ENCODE peak calls at places on chromosomes 7 and 10, in ten cellular contexts. One of them, this sample, is unnamed.

GRCh38 chr7:37657798-37658197 is 25.8 kb upstream of the GPR141 start:
- DNase-seq in H54: no peak
- DNase-seq in uterus: no peak
- DNase-seq in A549: no peak
- DNase-seq in ovary: no peak
- DNase-seq in esophagus muscularis mucosa: no peak
- DNase-seq in lower leg skin: no peak
- DNase-seq in endothelial cell of umbilical vein: no peak
- DNase-seq in heart left ventricle: no peak
- DNase-seq in right lobe of liver: no peak
- DNase-seq in this sample: no peak

GRCh38 chr10:32909461-32909860 is 48.6 kb downstream of the ITGB1 start:
- DNase-seq in uterus: no peak
- DNase-seq in right lobe of liver: no peak
- DNase-seq in A549: no peak
- DNase-seq in endothelial cell of umbilical vein: no peak
- DNase-seq in H54: no peak
- DNase-seq in heart left ventricle: no peak
- DNase-seq in ovary: no peak
- DNase-seq in esophagus muscularis mucosa: no peak
- DNase-seq in lower leg skin: no peak
- DNase-seq in this sample: no peak

GRCh38 chr7:137001041-137001440 is 132.6 kb downstream of the CHRM2 start:
- DNase-seq in endothelial cell of umbilical vein: peak; percentile 72
- DNase-seq in A549: no peak
- DNase-seq in lower leg skin: no peak
- DNase-seq in ovary: no peak
- DNase-seq in H54: no peak
- DNase-seq in heart left ventricle: no peak
- DNase-seq in uterus: no peak
- DNase-seq in right lobe of liver: no peak
- DNase-seq in esophagus muscularis mucosa: no peak
- DNase-seq in this sample: no peak

GRCh38 chr10:107163904-107164861 is at the start of gene SORCS1:
- DNase-seq in ovary: no peak
- DNase-seq in heart left ventricle: no peak
- DNase-seq in lower leg skin: no peak
- DNase-seq in right lobe of liver: peak; percentile 58
- DNase-seq in esophagus muscularis mucosa: no peak
- DNase-seq in H54: no peak
- DNase-seq in A549: no peak
- DNase-seq in uterus: no peak
- DNase-seq in endothelial cell of umbilical vein: no peak
- DNase-seq in this sample: peak; percentile 16

GRCh38 chr10:33822774-33823173 is 488.3 kb upstream of the NRP1 start:
- DNase-seq in H54: no peak
- DNase-seq in lower leg skin: no peak
- DNase-seq in heart left ventricle: no peak
- DNase-seq in uterus: no peak
- DNase-seq in ovary: no peak
- DNase-seq in A549: no peak
- DNase-seq in right lobe of liver: no peak
- DNase-seq in endothelial cell of umbilical vein: no peak
- DNase-seq in esophagus muscularis mucosa: no peak
- DNase-seq in this sample: no peak

GRCh38 chr7:2154121-2154520 is 78.6 kb downstream of the MAD1L1 start:
- DNase-seq in lower leg skin: no peak
- DNase-seq in esophagus muscularis mucosa: no peak
- DNase-seq in A549: no peak
- DNase-seq in H54: no peak
- DNase-seq in heart left ventricle: no peak
- DNase-seq in right lobe of liver: no peak
- DNase-seq in endothelial cell of umbilical vein: no peak
- DNase-seq in uterus: no peak
- DNase-seq in ovary: no peak
- DNase-seq in this sample: no peak

GRCh38 chr7:11213246-11213645 is 239.6 kb downstream of the PHF14 start:
- DNase-seq in A549: no peak
- DNase-seq in esophagus muscularis mucosa: no peak
- DNase-seq in heart left ventricle: no peak
- DNase-seq in right lobe of liver: no peak
- DNase-seq in endothelial cell of umbilical vein: no peak
- DNase-seq in uterus: no peak
- DNase-seq in lower leg skin: no peak
- DNase-seq in H54: no peak
- DNase-seq in ovary: no peak
- DNase-seq in this sample: no peak

GRCh38 chr7:16066805-16067459 is 354.4 kb downstream of the CRPPA start:
- DNase-seq in uterus: no peak
- DNase-seq in esophagus muscularis mucosa: no peak
- DNase-seq in A549: no peak
- DNase-seq in H54: no peak
- DNase-seq in right lobe of liver: no peak
- DNase-seq in heart left ventricle: no peak
- DNase-seq in lower leg skin: no peak
- DNase-seq in ovary: no peak
- DNase-seq in endothelial cell of umbilical vein: peak; percentile 50
- DNase-seq in this sample: no peak

GRCh38 chr7:149239345-149240143 is at the start of gene ZNF212:
- DNase-seq in H54: peak; percentile 96
- DNase-seq in uterus: peak; percentile 82
- DNase-seq in esophagus muscularis mucosa: peak; percentile 95
- DNase-seq in heart left ventricle: peak; percentile 89
- DNase-seq in endothelial cell of umbilical vein: peak; percentile 91
- DNase-seq in A549: peak; percentile 99
- DNase-seq in right lobe of liver: peak; percentile 94
- DNase-seq in ovary: peak; percentile 91
- DNase-seq in lower leg skin: peak; percentile 87
- DNase-seq in this sample: peak; percentile 92

GRCh38 chr7:95199779-95200558 is 124.4 kb downstream of the PON1 start:
- DNase-seq in lower leg skin: no peak
- DNase-seq in uterus: peak; percentile 19
- DNase-seq in right lobe of liver: no peak
- DNase-seq in ovary: peak; percentile 45
- DNase-seq in heart left ventricle: peak; percentile 22
- DNase-seq in esophagus muscularis mucosa: no peak
- DNase-seq in endothelial cell of umbilical vein: peak; percentile 41
- DNase-seq in H54: peak; percentile 11
- DNase-seq in A549: peak; percentile 40
- DNase-seq in this sample: peak; percentile 17

GRCh38 chr10:63430091-63430998 is 35.4 kb downstream of the JMJD1C start:
- DNase-seq in lower leg skin: no peak
- DNase-seq in uterus: no peak
- DNase-seq in endothelial cell of umbilical vein: peak; percentile 83
- DNase-seq in H54: peak; percentile 36
- DNase-seq in right lobe of liver: no peak
- DNase-seq in heart left ventricle: no peak
- DNase-seq in esophagus muscularis mucosa: no peak
- DNase-seq in ovary: no peak
- DNase-seq in A549: no peak
- DNase-seq in this sample: no peak

GRCh38 chr7:3861941-3862340 is 560.9 kb downstream of the SDK1 start:
- DNase-seq in right lobe of liver: no peak
- DNase-seq in uterus: peak; percentile 70
- DNase-seq in lower leg skin: peak; percentile 63
- DNase-seq in endothelial cell of umbilical vein: peak; percentile 9
- DNase-seq in A549: no peak
- DNase-seq in ovary: no peak
- DNase-seq in esophagus muscularis mucosa: no peak
- DNase-seq in H54: peak; percentile 19
- DNase-seq in heart left ventricle: peak; percentile 34
- DNase-seq in this sample: no peak

GRCh38 chr7:90836937-90837336 is 240.8 kb downstream of the CDK14 start:
- DNase-seq in heart left ventricle: no peak
- DNase-seq in uterus: no peak
- DNase-seq in H54: no peak
- DNase-seq in lower leg skin: no peak
- DNase-seq in right lobe of liver: no peak
- DNase-seq in ovary: no peak
- DNase-seq in endothelial cell of umbilical vein: no peak
- DNase-seq in A549: no peak
- DNase-seq in esophagus muscularis mucosa: no peak
- DNase-seq in this sample: no peak

GRCh38 chr7:130879191-130879590 is 145.2 kb upstream of the KLF14 start:
- DNase-seq in endothelial cell of umbilical vein: no peak
- DNase-seq in right lobe of liver: no peak
- DNase-seq in uterus: no peak
- DNase-seq in esophagus muscularis mucosa: no peak
- DNase-seq in heart left ventricle: no peak
- DNase-seq in H54: no peak
- DNase-seq in ovary: no peak
- DNase-seq in A549: no peak
- DNase-seq in lower leg skin: no peak
- DNase-seq in this sample: no peak

GRCh38 chr10:116720241-116721047 is 21.9 kb downstream of the HSPA12A start:
- DNase-seq in endothelial cell of umbilical vein: no peak
- DNase-seq in A549: no peak
- DNase-seq in esophagus muscularis mucosa: no peak
- DNase-seq in lower leg skin: no peak
- DNase-seq in right lobe of liver: no peak
- DNase-seq in H54: no peak
- DNase-seq in uterus: no peak
- DNase-seq in ovary: no peak
- DNase-seq in heart left ventricle: no peak
- DNase-seq in this sample: peak; percentile 27

GRCh38 chr10:109976657-109977056 is 31.1 kb upstream of the ADD3 start:
- DNase-seq in A549: no peak
- DNase-seq in esophagus muscularis mucosa: no peak
- DNase-seq in lower leg skin: no peak
- DNase-seq in right lobe of liver: no peak
- DNase-seq in ovary: no peak
- DNase-seq in endothelial cell of umbilical vein: no peak
- DNase-seq in H54: no peak
- DNase-seq in uterus: no peak
- DNase-seq in heart left ventricle: no peak
- DNase-seq in this sample: no peak

DNA sequence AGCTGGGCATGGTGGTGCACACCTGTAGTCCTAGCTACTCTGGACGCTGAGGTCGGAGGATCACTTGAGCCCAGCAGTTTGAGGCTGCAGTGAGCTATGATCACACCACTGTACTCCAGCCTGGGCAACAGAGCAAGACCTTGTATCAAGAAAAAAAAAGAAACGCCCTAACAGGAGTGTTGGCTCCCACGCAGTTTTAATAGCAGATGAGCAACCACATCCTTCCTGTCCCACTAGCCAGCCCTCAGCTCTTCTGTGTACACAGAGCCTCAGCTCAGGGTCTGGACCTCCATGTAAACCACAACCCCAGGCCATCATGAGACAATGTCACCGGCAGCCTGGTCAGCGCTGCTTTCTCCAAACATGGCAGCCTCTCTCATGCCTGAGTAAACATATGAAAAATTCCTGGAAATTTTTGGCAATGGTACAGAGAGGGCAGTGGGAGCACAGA is 108.2 kb downstream of the PIP4K2A start:
- DNase-seq in lower leg skin: peak; percentile 55
- DNase-seq in right lobe of liver: no peak
- DNase-seq in endothelial cell of umbilical vein: peak; percentile 14
- DNase-seq in ovary: no peak
- DNase-seq in heart left ventricle: peak; percentile 25
- DNase-seq in A549: no peak
- DNase-seq in esophagus muscularis mucosa: no peak
- DNase-seq in uterus: no peak
- DNase-seq in H54: no peak
- DNase-seq in this sample: peak; percentile 56
- TF ChIP-seq POLR2A in lower leg skin: no peak
- TF ChIP-seq POLR2A in right lobe of liver: no peak
- TF ChIP-seq POLR2A in endothelial cell of umbilical vein: no peak
- TF ChIP-seq POLR2A in ovary: no peak
- TF ChIP-seq POLR2A in heart left ventricle: no peak
- TF ChIP-seq POLR2A in A549: no peak
- TF ChIP-seq POLR2A in esophagus muscularis mucosa: no peak
- TF ChIP-seq POLR2A in uterus: no peak
- TF ChIP-seq POLR2A in H54: no peak
- TF ChIP-seq POLR2A in this sample: peak; percentile 12

GRCh38 chr7:92833766-92834605 is 2.4 kb downstream of the CDK6 start:
- DNase-seq in endothelial cell of umbilical vein: peak; percentile 85
- DNase-seq in lower leg skin: peak; percentile 78
- DNase-seq in esophagus muscularis mucosa: peak; percentile 93
- DNase-seq in H54: peak; percentile 40
- DNase-seq in ovary: peak; percentile 85
- DNase-seq in A549: peak; percentile 58
- DNase-seq in right lobe of liver: peak; percentile 90
- DNase-seq in uterus: peak; percentile 67
- DNase-seq in heart left ventricle: peak; percentile 89
- DNase-seq in this sample: peak; percentile 88
- TF ChIP-seq POLR2A in endothelial cell of umbilical vein: peak; percentile 67
- TF ChIP-seq POLR2A in lower leg skin: no peak
- TF ChIP-seq POLR2A in esophagus muscularis mucosa: no peak
- TF ChIP-seq POLR2A in H54: peak; percentile 66
- TF ChIP-seq POLR2A in ovary: no peak
- TF ChIP-seq POLR2A in A549: peak; percentile 41
- TF ChIP-seq POLR2A in right lobe of liver: peak; percentile 70
- TF ChIP-seq POLR2A in uterus: no peak
- TF ChIP-seq POLR2A in heart left ventricle: no peak
- TF ChIP-seq POLR2A in this sample: peak; percentile 55

DNA sequence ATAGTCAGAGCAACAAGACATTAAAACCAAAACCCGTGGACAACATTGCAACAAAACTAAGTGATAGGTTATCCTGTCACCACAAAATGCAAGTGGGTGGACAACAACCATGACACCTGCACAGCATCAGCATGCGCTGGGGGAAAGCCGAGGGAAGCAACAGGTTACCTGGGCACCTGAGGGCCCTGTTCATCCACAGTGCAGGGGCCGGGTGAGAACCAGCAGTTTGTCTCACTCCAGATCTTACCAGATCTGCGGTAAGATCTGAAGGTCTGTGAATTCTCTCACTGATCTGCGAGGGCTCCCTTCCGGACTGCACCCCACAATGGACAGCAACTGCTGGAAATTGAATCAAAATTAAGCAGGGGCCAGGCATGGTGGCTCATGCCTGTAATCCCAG is 30.5 kb upstream of the GRID1 start:
- DNase-seq in H54: no peak
- DNase-seq in uterus: no peak
- DNase-seq in esophagus muscularis mucosa: no peak
- DNase-seq in endothelial cell of umbilical vein: no peak
- DNase-seq in ovary: no peak
- DNase-seq in heart left ventricle: no peak
- DNase-seq in A549: no peak
- DNase-seq in lower leg skin: no peak
- DNase-seq in right lobe of liver: no peak
- DNase-seq in this sample: no peak
- TF ChIP-seq POLR2A in H54: no peak
- TF ChIP-seq POLR2A in uterus: no peak
- TF ChIP-seq POLR2A in esophagus muscularis mucosa: no peak
- TF ChIP-seq POLR2A in endothelial cell of umbilical vein: no peak
- TF ChIP-seq POLR2A in ovary: no peak
- TF ChIP-seq POLR2A in heart left ventricle: no peak
- TF ChIP-seq POLR2A in A549: no peak
- TF ChIP-seq POLR2A in lower leg skin: no peak
- TF ChIP-seq POLR2A in right lobe of liver: no peak
- TF ChIP-seq POLR2A in this sample: no peak

GRCh38 chr10:134743-135600 is at the start of gene ZMYND11:
- DNase-seq in lower leg skin: peak; percentile 36
- DNase-seq in esophagus muscularis mucosa: peak; percentile 93
- DNase-seq in A549: no peak
- DNase-seq in endothelial cell of umbilical vein: peak; percentile 54
- DNase-seq in uterus: peak; percentile 63
- DNase-seq in H54: peak; percentile 33
- DNase-seq in ovary: peak; percentile 83
- DNase-seq in heart left ventricle: peak; percentile 84
- DNase-seq in right lobe of liver: peak; percentile 78
- DNase-seq in this sample: peak; percentile 68
- TF ChIP-seq POLR2A in lower leg skin: no peak
- TF ChIP-seq POLR2A in esophagus muscularis mucosa: no peak
- TF ChIP-seq POLR2A in A549: peak; percentile 53
- TF ChIP-seq POLR2A in endothelial cell of umbilical vein: peak; percentile 29
- TF ChIP-seq POLR2A in uterus: no peak
- TF ChIP-seq POLR2A in H54: peak; percentile 56
- TF ChIP-seq POLR2A in ovary: no peak
- TF ChIP-seq POLR2A in heart left ventricle: no peak
- TF ChIP-seq POLR2A in right lobe of liver: no peak
- TF ChIP-seq POLR2A in this sample: no peak

GRCh38 chr10:114526497-114527238 is 122.4 kb upstream of the AFAP1L2 start:
- DNase-seq in uterus: peak; percentile 83
- DNase-seq in lower leg skin: peak; percentile 84
- DNase-seq in endothelial cell of umbilical vein: peak; percentile 97
- DNase-seq in A549: peak; percentile 96
- DNase-seq in ovary: peak; percentile 88
- DNase-seq in right lobe of liver: peak; percentile 83
- DNase-seq in heart left ventricle: peak; percentile 67
- DNase-seq in H54: peak; percentile 38
- DNase-seq in esophagus muscularis mucosa: peak; percentile 95
- DNase-seq in this sample: peak; percentile 91
- TF ChIP-seq POLR2A in uterus: no peak
- TF ChIP-seq POLR2A in lower leg skin: peak; percentile 68
- TF ChIP-seq POLR2A in endothelial cell of umbilical vein: peak; percentile 69
- TF ChIP-seq POLR2A in A549: peak; percentile 80
- TF ChIP-seq POLR2A in ovary: peak; percentile 95
- TF ChIP-seq POLR2A in right lobe of liver: peak; percentile 80
- TF ChIP-seq POLR2A in heart left ventricle: no peak
- TF ChIP-seq POLR2A in H54: no peak
- TF ChIP-seq POLR2A in esophagus muscularis mucosa: peak; percentile 54
- TF ChIP-seq POLR2A in this sample: peak; percentile 97